ENCODE peak calls at places on chromosomes 11 and 22, in ten cellular contexts. One of them, this sample, is unnamed.

GRCh38 chr11:32023370-32023964 is 67.4 kb upstream of the RCN1 start:
- DNase-seq in fibroblast of lung: no peak
- DNase-seq in PC-9: peak; percentile 25
- DNase-seq in psoas muscle: no peak
- DNase-seq in lower lobe of right lung: no peak
- DNase-seq in ovary: no peak
- DNase-seq in stomach: no peak
- DNase-seq in esophagus squamous epithelium: no peak
- DNase-seq in GM23338: no peak
- DNase-seq in body of pancreas: no peak
- DNase-seq in this sample: no peak

GRCh38 chr11:1499261-1499890 is 12.8 kb upstream of the MOB2 start:
- DNase-seq in fibroblast of lung: no peak
- DNase-seq in PC-9: no peak
- DNase-seq in psoas muscle: peak; percentile 43
- DNase-seq in lower lobe of right lung: peak; percentile 38
- DNase-seq in ovary: peak; percentile 26
- DNase-seq in stomach: no peak
- DNase-seq in esophagus squamous epithelium: no peak
- DNase-seq in GM23338: no peak
- DNase-seq in body of pancreas: no peak
- DNase-seq in this sample: no peak

GRCh38 chr11:3942956-3943497 is 87.6 kb downstream of the STIM1 start:
- DNase-seq in fibroblast of lung: no peak
- DNase-seq in PC-9: no peak
- DNase-seq in psoas muscle: no peak
- DNase-seq in lower lobe of right lung: no peak
- DNase-seq in ovary: no peak
- DNase-seq in stomach: no peak
- DNase-seq in esophagus squamous epithelium: no peak
- DNase-seq in GM23338: no peak
- DNase-seq in body of pancreas: no peak
- DNase-seq in this sample: peak; percentile 5

GRCh38 chr11:2573240-2574042 is 126.4 kb downstream of the KCNQ1OT1 start:
- DNase-seq in fibroblast of lung: no peak
- DNase-seq in PC-9: no peak
- DNase-seq in psoas muscle: peak; percentile 39
- DNase-seq in lower lobe of right lung: peak; percentile 33
- DNase-seq in ovary: peak; percentile 26
- DNase-seq in stomach: no peak
- DNase-seq in esophagus squamous epithelium: no peak
- DNase-seq in GM23338: no peak
- DNase-seq in body of pancreas: no peak
- DNase-seq in this sample: no peak

GRCh38 chr11:65899356-65900124 is 648 bp downstream of the FOSL1 start:
- DNase-seq in fibroblast of lung: peak; percentile 76
- DNase-seq in PC-9: peak; percentile 75
- DNase-seq in psoas muscle: peak; percentile 81
- DNase-seq in lower lobe of right lung: peak; percentile 76
- DNase-seq in ovary: peak; percentile 60
- DNase-seq in stomach: peak; percentile 67
- DNase-seq in esophagus squamous epithelium: no peak
- DNase-seq in GM23338: peak; percentile 67
- DNase-seq in body of pancreas: peak; percentile 52
- DNase-seq in this sample: peak; percentile 70

GRCh38 chr11:19698493-19699292 is 13.9 kb upstream of the NAV2 start:
- DNase-seq in fibroblast of lung: peak; percentile 63
- DNase-seq in PC-9: peak; percentile 69
- DNase-seq in psoas muscle: peak; percentile 89
- DNase-seq in lower lobe of right lung: no peak
- DNase-seq in ovary: no peak
- DNase-seq in stomach: no peak
- DNase-seq in esophagus squamous epithelium: no peak
- DNase-seq in GM23338: no peak
- DNase-seq in body of pancreas: no peak
- DNase-seq in this sample: no peak

GRCh38 chr11:494761-495536 is 12.1 kb downstream of the RNH1 start:
- DNase-seq in fibroblast of lung: no peak
- DNase-seq in PC-9: no peak
- DNase-seq in psoas muscle: peak; percentile 57
- DNase-seq in lower lobe of right lung: no peak
- DNase-seq in ovary: no peak
- DNase-seq in stomach: no peak
- DNase-seq in esophagus squamous epithelium: no peak
- DNase-seq in GM23338: no peak
- DNase-seq in body of pancreas: no peak
- DNase-seq in this sample: no peak

GRCh38 chr11:33828604-33829429 is 54.5 kb upstream of the FBXO3 start:
- DNase-seq in fibroblast of lung: no peak
- DNase-seq in PC-9: peak; percentile 1
- DNase-seq in psoas muscle: no peak
- DNase-seq in lower lobe of right lung: no peak
- DNase-seq in ovary: no peak
- DNase-seq in stomach: no peak
- DNase-seq in esophagus squamous epithelium: no peak
- DNase-seq in GM23338: peak; percentile 60
- DNase-seq in body of pancreas: no peak
- DNase-seq in this sample: peak; percentile 17

GRCh38 chr11:67367014-67367835 is 6.2 kb downstream of the CLCF1 start:
- DNase-seq in fibroblast of lung: peak; percentile 62
- DNase-seq in PC-9: peak; percentile 28
- DNase-seq in psoas muscle: no peak
- DNase-seq in lower lobe of right lung: no peak
- DNase-seq in ovary: peak; percentile 77
- DNase-seq in stomach: no peak
- DNase-seq in esophagus squamous epithelium: no peak
- DNase-seq in GM23338: no peak
- DNase-seq in body of pancreas: no peak
- DNase-seq in this sample: no peak

GRCh38 chr11:67367836-67368227 is 5.6 kb downstream of the CLCF1 start:
- DNase-seq in fibroblast of lung: no peak
- DNase-seq in PC-9: no peak
- DNase-seq in psoas muscle: no peak
- DNase-seq in lower lobe of right lung: no peak
- DNase-seq in ovary: no peak
- DNase-seq in stomach: no peak
- DNase-seq in esophagus squamous epithelium: no peak
- DNase-seq in GM23338: no peak
- DNase-seq in body of pancreas: no peak
- DNase-seq in this sample: no peak

GRCh38 chr11:67369275-67369674 is 4.1 kb downstream of the CLCF1 start:
- DNase-seq in fibroblast of lung: no peak
- DNase-seq in PC-9: no peak
- DNase-seq in psoas muscle: no peak
- DNase-seq in lower lobe of right lung: no peak
- DNase-seq in ovary: no peak
- DNase-seq in stomach: no peak
- DNase-seq in esophagus squamous epithelium: no peak
- DNase-seq in GM23338: no peak
- DNase-seq in body of pancreas: no peak
- DNase-seq in this sample: no peak

GRCh38 chr11:67369801-67370284 is 3.6 kb downstream of the CLCF1 start:
- DNase-seq in fibroblast of lung: peak; percentile 73
- DNase-seq in PC-9: no peak
- DNase-seq in psoas muscle: no peak
- DNase-seq in lower lobe of right lung: no peak
- DNase-seq in ovary: peak; percentile 53
- DNase-seq in stomach: no peak
- DNase-seq in esophagus squamous epithelium: no peak
- DNase-seq in GM23338: no peak
- DNase-seq in body of pancreas: no peak
- DNase-seq in this sample: no peak

DNA sequence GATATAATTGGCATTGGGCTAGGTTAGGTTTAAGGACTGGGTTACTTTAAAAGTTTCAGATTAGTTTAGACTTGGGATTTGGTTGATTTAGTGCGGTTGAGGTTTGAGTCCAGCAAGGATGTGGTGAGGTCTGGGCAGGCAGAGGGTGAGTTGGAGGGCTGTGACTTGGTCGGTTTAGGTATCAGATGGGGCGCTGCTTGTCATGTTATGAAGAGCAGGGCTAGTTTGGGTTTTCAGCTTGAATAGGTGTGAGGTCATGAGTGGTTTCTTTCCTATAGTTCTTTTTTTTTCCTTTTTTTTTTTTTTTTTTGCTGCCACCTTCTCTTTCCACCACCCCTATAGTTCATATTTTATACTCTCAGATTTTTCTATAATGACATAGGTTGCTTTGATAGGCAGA is 4.8 kb downstream of the CLCF1 start:
- DNase-seq in fibroblast of lung: no peak
- DNase-seq in PC-9: no peak
- DNase-seq in psoas muscle: no peak
- DNase-seq in lower lobe of right lung: no peak
- DNase-seq in ovary: no peak
- DNase-seq in stomach: no peak
- DNase-seq in esophagus squamous epithelium: no peak
- DNase-seq in GM23338: no peak
- DNase-seq in body of pancreas: no peak
- DNase-seq in this sample: no peak
- H3K4me1 ChIP-seq in fibroblast of lung: peaks cover 44% of the 10 kb centered on the region
- H3K4me1 ChIP-seq in PC-9: peaks cover 12% of the 10 kb centered on the region
- H3K4me1 ChIP-seq in psoas muscle: peaks cover 5% of the 10 kb centered on the region
- H3K4me1 ChIP-seq in lower lobe of right lung: peaks cover 71% of the 10 kb centered on the region
- H3K4me1 ChIP-seq in ovary: peaks cover 32% of the 10 kb centered on the region
- H3K4me1 ChIP-seq in stomach: peaks cover 84% of the 10 kb centered on the region
- H3K4me1 ChIP-seq in esophagus squamous epithelium: peaks cover 44% of the 10 kb centered on the region
- H3K4me1 ChIP-seq in GM23338: peaks cover 25% of the 10 kb centered on the region
- H3K4me1 ChIP-seq in body of pancreas: peaks cover 40% of the 10 kb centered on the region
- H3K4me1 ChIP-seq in this sample: peaks cover 11% of the 10 kb centered on the region

GRCh38 chr11:61581030-61581928 is at the start of gene SYT7:
- DNase-seq in fibroblast of lung: peak; percentile 99
- DNase-seq in PC-9: peak; percentile 90
- DNase-seq in psoas muscle: peak; percentile 97
- DNase-seq in lower lobe of right lung: peak; percentile 95
- DNase-seq in ovary: peak; percentile 97
- DNase-seq in stomach: peak; percentile 97
- DNase-seq in esophagus squamous epithelium: peak; percentile 68
- DNase-seq in GM23338: peak; percentile 98
- DNase-seq in body of pancreas: peak; percentile 96
- DNase-seq in this sample: peak; percentile 97

GRCh38 chr11:61578819-61579218 is 2.1 kb downstream of the SYT7 start:
- DNase-seq in fibroblast of lung: no peak
- DNase-seq in PC-9: no peak
- DNase-seq in psoas muscle: no peak
- DNase-seq in lower lobe of right lung: no peak
- DNase-seq in ovary: no peak
- DNase-seq in stomach: no peak
- DNase-seq in esophagus squamous epithelium: no peak
- DNase-seq in GM23338: no peak
- DNase-seq in body of pancreas: no peak
- DNase-seq in this sample: no peak

GRCh38 chr11:61579398-61580291 is 1.2 kb downstream of the SYT7 start:
- DNase-seq in fibroblast of lung: no peak
- DNase-seq in PC-9: no peak
- DNase-seq in psoas muscle: no peak
- DNase-seq in lower lobe of right lung: no peak
- DNase-seq in ovary: no peak
- DNase-seq in stomach: no peak
- DNase-seq in esophagus squamous epithelium: no peak
- DNase-seq in GM23338: peak; percentile 55
- DNase-seq in body of pancreas: no peak
- DNase-seq in this sample: no peak

GRCh38 chr11:61581931-61582330 is 1.1 kb upstream of the SYT7 start:
- DNase-seq in fibroblast of lung: no peak
- DNase-seq in PC-9: no peak
- DNase-seq in psoas muscle: no peak
- DNase-seq in lower lobe of right lung: no peak
- DNase-seq in ovary: no peak
- DNase-seq in stomach: no peak
- DNase-seq in esophagus squamous epithelium: no peak
- DNase-seq in GM23338: no peak
- DNase-seq in body of pancreas: no peak
- DNase-seq in this sample: no peak

DNA sequence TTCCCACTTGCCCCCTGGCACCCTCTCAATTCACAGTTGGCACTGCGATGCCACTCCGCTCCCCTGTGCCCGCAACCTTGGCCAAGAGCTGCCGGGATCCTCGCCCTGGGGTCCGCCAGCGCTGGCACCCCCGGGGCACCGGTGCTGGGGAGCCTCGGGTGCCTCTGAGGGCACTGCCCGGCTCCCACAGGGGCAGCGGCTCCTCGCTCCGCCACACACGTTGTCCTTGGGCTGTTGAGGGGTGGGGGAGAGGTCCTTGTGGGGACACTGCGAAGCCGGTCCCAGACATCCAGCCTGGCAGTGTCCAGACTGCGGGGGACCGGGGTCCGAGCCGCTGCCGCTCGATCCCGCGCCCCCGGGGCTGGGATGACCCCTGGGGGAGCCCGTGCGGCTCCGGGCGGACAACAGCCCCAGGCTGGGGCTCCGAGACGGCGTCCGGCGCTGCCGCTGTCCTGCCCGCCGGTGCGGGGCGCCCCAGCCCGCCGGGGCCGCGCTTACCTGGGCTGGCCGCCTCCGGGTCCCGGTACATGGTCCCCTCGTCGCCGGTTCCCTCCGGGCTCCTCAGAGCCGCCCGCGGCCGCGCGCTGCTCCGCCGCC is 486 bp downstream of the SYT7 start:
- DNase-seq in fibroblast of lung: no peak
- DNase-seq in PC-9: no peak
- DNase-seq in psoas muscle: no peak
- DNase-seq in lower lobe of right lung: no peak
- DNase-seq in ovary: peak; percentile 43
- DNase-seq in stomach: no peak
- DNase-seq in esophagus squamous epithelium: no peak
- DNase-seq in GM23338: peak; percentile 45
- DNase-seq in body of pancreas: no peak
- DNase-seq in this sample: peak; percentile 69
- TF ChIP-seq CTCF in fibroblast of lung: no peak
- TF ChIP-seq CTCF in PC-9: no peak
- TF ChIP-seq CTCF in psoas muscle: no peak
- TF ChIP-seq CTCF in lower lobe of right lung: peak; percentile 27
- TF ChIP-seq CTCF in ovary: no peak
- TF ChIP-seq CTCF in stomach: no peak
- TF ChIP-seq CTCF in esophagus squamous epithelium: peak; percentile 4
- TF ChIP-seq CTCF in GM23338: no peak
- TF ChIP-seq CTCF in body of pancreas: no peak
- TF ChIP-seq CTCF in this sample: no peak

GRCh38 chr22:17369553-17370035 is 334 bp downstream of the CECR2 start:
- DNase-seq in fibroblast of lung: no peak
- DNase-seq in PC-9: no peak
- DNase-seq in psoas muscle: peak; percentile 78
- DNase-seq in lower lobe of right lung: peak; percentile 68
- DNase-seq in ovary: peak; percentile 42
- DNase-seq in stomach: no peak
- DNase-seq in esophagus squamous epithelium: no peak
- DNase-seq in GM23338: peak; percentile 71
- DNase-seq in body of pancreas: peak; percentile 33
- DNase-seq in this sample: peak; percentile 37
- H3K4me3 ChIP-seq in fibroblast of lung: no peak overlapping the region
- H3K4me3 ChIP-seq in PC-9: no peak overlapping the region
- H3K4me3 ChIP-seq in psoas muscle: peak overlapping the region; percentile 92
- H3K4me3 ChIP-seq in lower lobe of right lung: peak overlapping the region; percentile 65
- H3K4me3 ChIP-seq in ovary: peak overlapping the region; percentile 44
- H3K4me3 ChIP-seq in stomach: peak overlapping the region; percentile 58
- H3K4me3 ChIP-seq in esophagus squamous epithelium: peak overlapping the region; percentile 61
- H3K4me3 ChIP-seq in GM23338: peak overlapping the region; percentile 92
- H3K4me3 ChIP-seq in body of pancreas: peak overlapping the region; percentile 65
- H3K4me3 ChIP-seq in this sample: peak overlapping the region; percentile 45

GRCh38 chr22:45204751-45205623 is 35.7 kb downstream of the KIAA0930 start:
- DNase-seq in fibroblast of lung: no peak
- DNase-seq in PC-9: no peak
- DNase-seq in psoas muscle: peak; percentile 26
- DNase-seq in lower lobe of right lung: no peak
- DNase-seq in ovary: no peak
- DNase-seq in stomach: no peak
- DNase-seq in esophagus squamous epithelium: no peak
- DNase-seq in GM23338: no peak
- DNase-seq in body of pancreas: no peak
- DNase-seq in this sample: no peak

GRCh38 chr22:45202333-45203149 is 38.2 kb downstream of the KIAA0930 start:
- DNase-seq in fibroblast of lung: peak; percentile 52
- DNase-seq in PC-9: no peak
- DNase-seq in psoas muscle: peak; percentile 45
- DNase-seq in lower lobe of right lung: no peak
- DNase-seq in ovary: no peak
- DNase-seq in stomach: no peak
- DNase-seq in esophagus squamous epithelium: no peak
- DNase-seq in GM23338: no peak
- DNase-seq in body of pancreas: no peak
- DNase-seq in this sample: no peak

GRCh38 chr22:45204241-45204640 is 36.5 kb downstream of the KIAA0930 start:
- DNase-seq in fibroblast of lung: no peak
- DNase-seq in PC-9: no peak
- DNase-seq in psoas muscle: peak; percentile 26
- DNase-seq in lower lobe of right lung: no peak
- DNase-seq in ovary: no peak
- DNase-seq in stomach: no peak
- DNase-seq in esophagus squamous epithelium: no peak
- DNase-seq in GM23338: no peak
- DNase-seq in body of pancreas: no peak
- DNase-seq in this sample: no peak

GRCh38 chr22:45201678-45202332 is 38.1 kb downstream of the NUP50 start:
- DNase-seq in fibroblast of lung: peak; percentile 99
- DNase-seq in PC-9: peak; percentile 88
- DNase-seq in psoas muscle: peak; percentile 35
- DNase-seq in lower lobe of right lung: peak; percentile 16
- DNase-seq in ovary: no peak
- DNase-seq in stomach: no peak
- DNase-seq in esophagus squamous epithelium: no peak
- DNase-seq in GM23338: no peak
- DNase-seq in body of pancreas: no peak
- DNase-seq in this sample: peak; percentile 51

GRCh38 chr22:45203150-45203974 is 37.3 kb downstream of the KIAA0930 start:
- DNase-seq in fibroblast of lung: no peak
- DNase-seq in PC-9: no peak
- DNase-seq in psoas muscle: peak; percentile 35
- DNase-seq in lower lobe of right lung: no peak
- DNase-seq in ovary: peak; percentile 33
- DNase-seq in stomach: no peak
- DNase-seq in esophagus squamous epithelium: no peak
- DNase-seq in GM23338: no peak
- DNase-seq in body of pancreas: no peak
- DNase-seq in this sample: no peak
- H3K4me1 ChIP-seq in fibroblast of lung: peaks cover 12% of the 10 kb centered on the region
- H3K4me1 ChIP-seq in PC-9: peaks cover 20% of the 10 kb centered on the region
- H3K4me1 ChIP-seq in psoas muscle: no peaks in the 10 kb centered on the region
- H3K4me1 ChIP-seq in lower lobe of right lung: no peaks in the 10 kb centered on the region
- H3K4me1 ChIP-seq in ovary: no peaks in the 10 kb centered on the region
- H3K4me1 ChIP-seq in stomach: peaks cover 29% of the 10 kb centered on the region
- H3K4me1 ChIP-seq in esophagus squamous epithelium: peaks cover 9% of the 10 kb centered on the region
- H3K4me1 ChIP-seq in GM23338: no peaks in the 10 kb centered on the region
- H3K4me1 ChIP-seq in body of pancreas: peaks cover 8% of the 10 kb centered on the region
- H3K4me1 ChIP-seq in this sample: peaks cover 19% of the 10 kb centered on the region